ENCODE peak calls at places on chromosome 21, in four cellular contexts. J, O, T and D are unnamed samples.

GRCh38 chr21:24844672-24845071 is 762.6 kb downstream of the MRPL39 start:
- DNase-seq in J (no peak), T (no peak), O (no peak), D (no peak)

GRCh38 chr21:15425049-15425448 is 304.7 kb upstream of the USP25 start:
- DNase-seq in T (no peak), O (no peak), J (no peak), D (no peak)

GRCh38 chr21:15557925-15558324 is 171.9 kb upstream of the USP25 start:
- DNase-seq in J (no peak), T (peak; percentile 7), O (no peak), D (no peak)

GRCh38 chr21:20649231-20649630 is 349.0 kb upstream of the NCAM2 start:
- DNase-seq in T (no peak), O (no peak), J (no peak), D (no peak)

GRCh38 chr21:17340081-17340480 is 172.8 kb upstream of the CXADR start:
- DNase-seq in O (no peak), T (no peak), J (no peak), D (no peak)

GRCh38 chr21:36369064-36369685 is 16.0 kb upstream of the CHAF1B start:
- DNase-seq in O (no peak), J (no peak), T (no peak), D (no peak)

GRCh38 chr21:15023782-15024181 is 41.0 kb downstream of the NRIP1 start:
- DNase-seq in O (no peak), J (no peak), T (no peak), D (no peak)

GRCh38 chr21:38377165-38378093 is 120.6 kb downstream of the KCNJ15 start:
- DNase-seq in J (no peak), T (no peak), O (no peak), D (no peak)

GRCh38 chr21:27804515-27804914 is 837.6 kb upstream of the ADAMTS5 start:
- DNase-seq in J (no peak), O (no peak), T (no peak), D (no peak)

GRCh38 chr21:15667824-15668223 is 62.0 kb upstream of the USP25 start:
- DNase-seq in O (no peak), J (no peak), T (no peak), D (no peak)

GRCh38 chr21:29077651-29078090 is 4.2 kb upstream of the CCT8 start:
- DNase-seq in J (peak; percentile 45), O (no peak), T (no peak), D (no peak)

GRCh38 chr21:40052276-40052675 is 185.0 kb downstream of the PCP4 start:
- DNase-seq in J (no peak), T (no peak), O (no peak), D (no peak)

GRCh38 chr21:46188226-46189212 is 4.3 kb upstream of the SPATC1L start:
- DNase-seq in O (no peak), J (no peak), T (peak; percentile 80), D (no peak)

GRCh38 chr21:20942523-20942922 is 55.7 kb upstream of the NCAM2 start:
- DNase-seq in J (no peak), O (no peak), T (no peak), D (no peak)

GRCh38 chr21:16851054-16851453 is 661.8 kb upstream of the CXADR start:
- DNase-seq in J (no peak), O (no peak), T (peak; percentile 4), D (no peak)

GRCh38 chr21:20661221-20661620 is 337.0 kb upstream of the NCAM2 start:
- DNase-seq in J (no peak), O (no peak), T (no peak), D (no peak)

GRCh38 chr21:37986751-37987399 is 70.6 kb upstream of the KCNJ6 start:
- DNase-seq in T (no peak), O (no peak), J (no peak), D (no peak)

GRCh38 chr21:27244796-27245195 is 277.9 kb upstream of the ADAMTS5 start:
- DNase-seq in J (no peak), O (no peak), T (no peak), D (no peak)

GRCh38 chr21:15063821-15064575 is 802 bp downstream of the NRIP1 start:
- DNase-seq in T (peak; percentile 49), O (no peak), J (no peak), D (no peak)

GRCh38 chr21:28936721-28937120 is 56.0 kb downstream of the LTN1 start:
- DNase-seq in J (no peak), T (no peak), O (no peak), D (no peak)

GRCh38 chr21:14762734-14763694 is 216.9 kb upstream of the SAMSN1 start:
- DNase-seq in O (peak; percentile 11), J (peak; percentile 82), T (peak; percentile 54), D (no peak)

GRCh38 chr21:15986277-15986676 is 256.5 kb downstream of the USP25 start:
- DNase-seq in J (no peak), O (no peak), T (no peak), D (no peak)

GRCh38 chr21:37370152-37371040 is 3.8 kb downstream of the DYRK1A start:
- DNase-seq in O (no peak), T (no peak), J (no peak), D (no peak)

GRCh38 chr21:45874716-45875415 is 106.7 kb upstream of the COL6A1 start:
- DNase-seq in T (no peak), J (no peak), O (no peak), D (no peak)

GRCh38 chr21:23921670-23922418 is 1685.4 kb downstream of the MRPL39 start:
- DNase-seq in J (no peak), O (no peak), T (peak; percentile 57), D (no peak)

GRCh38 chr21:39168800-39169199 is 14.5 kb downstream of the PSMG1 start:
- DNase-seq in T (no peak), J (no peak), O (no peak), D (no peak)

GRCh38 chr21:37763298-37763697 is 153.0 kb downstream of the KCNJ6 start:
- DNase-seq in O (no peak), J (no peak), T (no peak), D (no peak)

GRCh38 chr21:45555557-45556301 is 13.5 kb upstream of the SLC19A1 start:
- DNase-seq in O (peak; percentile 96), J (peak; percentile 56), T (peak; percentile 89), D (peak; percentile 94)

GRCh38 chr21:25735895-25736597 is 1.3 kb downstream of the GABPA start:
- DNase-seq in O (no peak), J (no peak), T (no peak), D (no peak)

GRCh38 chr21:28632718-28633408 is 359.8 kb downstream of the LTN1 start:
- DNase-seq in T (no peak), J (no peak), O (no peak), D (no peak)

GRCh38 chr21:41369915-41370839 is 8.3 kb downstream of the MX2 start:
- DNase-seq in O (peak; percentile 64), T (no peak), J (peak; percentile 25), D (no peak)
- TF ChIP-seq POLR2AphosphoS5 in O (no peak), T (no peak), J (peak; percentile 67), D (no peak)

GRCh38 chr21:30408782-30409494 is 13.1 kb downstream of the KRTAP13-1 start:
- DNase-seq in T (peak; percentile 9), J (no peak), O (no peak), D (no peak)
- TF ChIP-seq TAF1 in T (no peak), J (no peak), O (no peak), D (no peak)

GRCh38 chr21:33380483-33380998 is 22.7 kb upstream of the IFNGR2 start:
- DNase-seq in J (peak; percentile 95), O (no peak), T (peak; percentile 58), D (peak; percentile 40)

GRCh38 chr21:33386222-33386784 is 16.9 kb upstream of the IFNGR2 start:
- DNase-seq in J (no peak), O (no peak), T (peak; percentile 79), D (no peak)

GRCh38 chr21:33388188-33388587 is 15.0 kb upstream of the IFNGR2 start:
- DNase-seq in O (no peak), T (no peak), J (no peak), D (no peak)

GRCh38 chr21:33384851-33385331 is 18.3 kb upstream of the IFNGR2 start:
- DNase-seq in O (no peak), T (no peak), J (no peak), D (no peak)

DNA sequence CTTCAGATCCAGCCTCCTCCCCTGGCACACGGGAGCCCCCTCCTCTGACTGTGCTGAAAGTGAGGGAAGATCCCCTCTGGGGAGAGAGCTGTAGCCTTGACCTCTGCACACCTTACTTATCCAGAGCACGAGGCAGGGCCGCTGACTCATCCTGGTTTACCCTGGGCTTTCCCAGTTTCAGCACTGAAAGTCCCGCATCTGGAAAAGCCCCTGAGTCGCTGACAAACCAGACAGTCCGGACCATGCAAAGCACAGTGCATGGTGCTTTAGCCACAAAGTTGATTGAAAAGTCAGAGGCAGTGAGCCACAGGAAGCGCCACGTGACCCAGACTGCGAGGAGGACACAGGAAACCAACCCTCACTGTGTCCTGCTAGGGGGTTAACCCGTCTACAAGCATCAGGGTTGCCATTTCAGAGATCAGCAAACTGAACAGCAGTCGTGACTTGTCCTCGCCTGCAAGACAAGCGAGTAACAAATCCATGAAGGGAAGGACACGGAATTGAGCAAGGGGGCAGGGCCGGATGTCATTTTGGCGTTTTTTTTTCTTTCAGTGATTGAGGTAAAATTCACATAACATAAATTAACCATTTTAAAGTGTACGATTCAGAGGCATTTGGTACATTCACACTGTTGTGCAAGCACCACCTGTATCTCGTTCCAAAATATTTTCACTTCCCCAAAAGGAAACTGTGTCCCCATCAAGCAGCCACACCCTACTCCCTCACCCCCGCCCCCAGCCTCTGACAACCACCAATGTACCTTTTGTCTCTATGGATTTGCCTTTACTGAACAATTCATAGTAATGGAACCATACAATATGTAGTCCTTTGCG is 19.9 kb upstream of the IFNGR2 start:
- DNase-seq in J (peak; percentile 98), O (no peak), T (peak; percentile 43), D (peak; percentile 45)
- TF ChIP-seq POLR2AphosphoS5 in J (peak; percentile 94), O (peak; percentile 85), T (no peak), D (peak; percentile 93)

GRCh38 chr21:41804381-41804780 is 37.5 kb upstream of the RIPK4 start:
- DNase-seq in O (no peak), J (no peak), T (no peak), D (no peak)

GRCh38 chr21:41805643-41806042 is 38.8 kb upstream of the RIPK4 start:
- DNase-seq in O (no peak), J (no peak), T (no peak), D (no peak)

GRCh38 chr21:41806773-41807172 is 39.9 kb upstream of the RIPK4 start:
- DNase-seq in T (no peak), O (no peak), J (no peak), D (no peak)

GRCh38 chr21:41803316-41803715 is 36.5 kb upstream of the RIPK4 start:
- DNase-seq in T (no peak), J (no peak), O (no peak), D (no peak)

DNA sequence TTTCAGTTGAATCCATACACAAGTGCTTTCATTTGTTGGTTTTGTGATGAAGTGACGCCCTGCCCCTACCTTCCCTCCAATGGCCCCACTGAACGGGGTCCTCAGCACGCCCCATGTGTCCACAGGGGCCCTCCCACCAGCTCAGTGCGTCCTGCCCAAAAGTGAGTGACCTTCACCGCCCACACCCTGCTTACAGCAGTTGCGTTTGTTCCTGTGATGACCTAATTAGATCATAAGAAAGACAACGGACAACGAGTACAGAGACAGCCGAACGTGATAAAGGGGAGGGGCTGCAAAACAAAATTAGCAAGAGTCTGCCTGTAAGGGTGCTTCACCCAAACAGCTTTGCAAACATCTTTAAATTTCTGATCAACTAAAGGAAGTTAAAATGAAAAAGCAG is 38.2 kb upstream of the RIPK4 start:
- DNase-seq in J (no peak), T (no peak), O (no peak), D (no peak)
- TF ChIP-seq TAF1 in J (no peak), T (no peak), O (no peak), D (no peak)